ENCODE peak calls at places on chromosome 17, in five cellular contexts. Y is heart right ventricle; F is stimulated activated CD4-positive, alpha-beta T cell treated with anti-CD3 and anti-CD28 coated beads, Interleukin-2, amount 100 ng/mL, for 48 hours; O is COR-L47; J is NCI-H1105. N is an unnamed sample.

GRCh38 chr17:29664743-29665479 is 42.2 kb upstream of the CORO6 start:
- DNase-seq in Y (no peak), F (no peak), O (no peak), J (no peak), N (no peak)

GRCh38 chr17:59439711-59440110 is 108.3 kb downstream of the YPEL2 start:
- DNase-seq in Y (no peak), F (no peak), O (no peak), J (no peak), N (no peak)

GRCh38 chr17:82892869-82893565 is 53.2 kb upstream of the ZNF750 start:
- DNase-seq in Y (peak; percentile 57), F (peak; percentile 55), O (no peak), J (no peak), N (no peak)

GRCh38 chr17:68054296-68054900 is 18.9 kb downstream of the KPNA2 start:
- DNase-seq in Y (no peak), F (no peak), O (no peak), J (no peak), N (no peak)

GRCh38 chr17:82065193-82065637 is 389 bp downstream of the DUS1L start:
- DNase-seq in Y (peak; percentile 29), F (no peak), O (no peak), J (no peak), N (no peak)

GRCh38 chr17:80665792-80666191 is 121.2 kb downstream of the RPTOR start:
- DNase-seq in Y (no peak), F (no peak), O (no peak), J (no peak), N (no peak)

GRCh38 chr17:57211543-57211942 is 44.8 kb upstream of the MSI2 start:
- DNase-seq in Y (no peak), F (no peak), O (no peak), J (no peak), N (no peak)

GRCh38 chr17:78568494-78569115 is 8.6 kb downstream of the DNAH17 start:
- DNase-seq in Y (no peak), F (no peak), O (no peak), J (no peak), N (no peak)

GRCh38 chr17:74521701-74522201 is 9.5 kb downstream of the CD300LB start:
- DNase-seq in Y (no peak), F (no peak), O (no peak), J (no peak), N (no peak)

GRCh38 chr17:1001640-1002411 is 4.9 kb downstream of the TIMM22 start:
- DNase-seq in Y (no peak), F (no peak), O (no peak), J (no peak), N (no peak)